ENCODE peak calls at places on chromosomes 12 and 14, in eight cellular contexts. Z is HepG2, J is K562, U is HCT116, B is IMR-90, X is hepatocyte, L is fibroblast of lung, K is PC-9. H is an unnamed sample.

GRCh38 chr12:82862069-82862841 is 175.5 kb downstream of the TMTC2 start:
- DNase-seq in X (no peak), Z (no peak), J (no peak), L (peak; percentile 63), U (no peak), K (no peak), B (peak; percentile 2), H (no peak)

GRCh38 chr12:38324896-38325295 is 8.3 kb downstream of the ALG10B start:
- DNase-seq in X (no peak), B (no peak), L (peak; percentile 5), Z (no peak), J (no peak), K (no peak), U (no peak), H (no peak)

GRCh38 chr12:14443531-14443930 is 78.0 kb downstream of the ATF7IP start:
- DNase-seq in X (no peak), L (no peak), K (no peak), J (no peak), U (no peak), Z (no peak), B (peak; percentile 14), H (no peak)

GRCh38 chr12:122729583-122730214 is 945 bp downstream of the HCAR1 start:
- DNase-seq in K (no peak), J (no peak), B (no peak), Z (no peak), X (no peak), U (no peak), L (no peak), H (no peak)

GRCh38 chr14:39988939-39989338 is 556.7 kb upstream of the FBXO33 start:
- DNase-seq in U (peak; percentile 43), L (peak; percentile 55), J (no peak), K (peak; percentile 35), Z (peak; percentile 64), X (peak; percentile 71), B (no peak), H (peak; percentile 76)

GRCh38 chr12:50103767-50104321 is at the start of gene GPD1:
- DNase-seq in B (peak; percentile 28), J (peak; percentile 84), U (peak; percentile 16), K (no peak), X (peak; percentile 92), L (peak; percentile 53), Z (peak; percentile 67), H (peak; percentile 73)

GRCh38 chr14:70641548-70642312 is at the start of gene TTC9:
- DNase-seq in Z (no peak), K (no peak), U (no peak), L (no peak), B (no peak), X (peak; percentile 58), J (peak; percentile 51), H (peak; percentile 75)

GRCh38 chr12:67541625-67541991 is 106.9 kb upstream of the DYRK2 start:
- DNase-seq in J (no peak), X (no peak), K (no peak), Z (no peak), U (no peak), B (no peak), L (no peak), H (no peak)

GRCh38 chr12:11891350-11892064 is 179.2 kb upstream of the BCL2L14 start:
- DNase-seq in J (no peak), B (no peak), K (no peak), X (no peak), U (no peak), Z (no peak), L (no peak), H (no peak)

GRCh38 chr12:30021046-30021833 is 237.5 kb upstream of the TMTC1 start:
- DNase-seq in X (peak; percentile 48), U (no peak), J (no peak), Z (no peak), B (peak; percentile 37), K (no peak), L (peak; percentile 10), H (no peak)

GRCh38 chr12:12622418-12622817 is 10.7 kb downstream of the CREBL2 start:
- DNase-seq in Z (no peak), U (no peak), L (no peak), X (no peak), B (no peak), J (no peak), K (no peak), H (no peak)

GRCh38 chr14:23153891-23154796 is 29.3 kb downstream of the SLC7A8 start:
- DNase-seq in J (peak; percentile 96), L (peak; percentile 54), U (peak; percentile 38), Z (no peak), B (no peak), K (no peak), X (peak; percentile 74), H (peak; percentile 87)

GRCh38 chr12:60197589-60197988 is 601.8 kb downstream of the SLC16A7 start:
- DNase-seq in K (no peak), B (peak; percentile 77), U (no peak), L (peak; percentile 44), J (no peak), Z (no peak), X (no peak), H (no peak)

GRCh38 chr14:54356172-54356571 is 40.6 kb upstream of the CDKN3 start:
- DNase-seq in L (no peak), U (no peak), B (peak; percentile 64), X (no peak), K (no peak), Z (peak; percentile 58), J (no peak), H (no peak)

GRCh38 chr12:57176139-57176477 is 28.7 kb upstream of the LRP1-AS start:
- DNase-seq in L (no peak), U (no peak), X (no peak), J (no peak), K (no peak), B (no peak), Z (no peak), H (no peak)
- H4K20me1 ChIP-seq in L (no peaks in the 10 kb centered on the region), U (no peaks in the 10 kb centered on the region), X (no peaks in the 10 kb centered on the region), J (peaks cover 11% of the 10 kb centered on the region), K (peaks cover 3% of the 10 kb centered on the region), B (peaks cover 40% of the 10 kb centered on the region), Z (no peaks in the 10 kb centered on the region), H (peaks cover 8% of the 10 kb centered on the region)

GRCh38 chr12:3135522-3136461 is 58.6 kb downstream of the TSPAN9 start:
- DNase-seq in X (peak; percentile 80), U (peak; percentile 61), J (peak; percentile 73), K (peak; percentile 62), Z (peak; percentile 73), L (peak; percentile 63), B (peak; percentile 80), H (peak; percentile 91)

GRCh38 chr12:3132636-3133409 is 55.6 kb downstream of the TSPAN9 start:
- DNase-seq in K (no peak), Z (no peak), L (peak; percentile 54), X (peak; percentile 59), B (peak; percentile 72), J (no peak), U (no peak), H (peak; percentile 68)

GRCh38 chr12:3134126-3134525 is 56.9 kb downstream of the TSPAN9 start:
- DNase-seq in X (no peak), B (no peak), L (no peak), K (no peak), J (no peak), Z (no peak), U (no peak), H (no peak)

GRCh38 chr12:3133410-3133793 is 56.2 kb downstream of the TSPAN9 start:
- DNase-seq in B (peak; percentile 30), K (no peak), U (no peak), L (no peak), X (no peak), Z (no peak), J (no peak), H (no peak)

DNA sequence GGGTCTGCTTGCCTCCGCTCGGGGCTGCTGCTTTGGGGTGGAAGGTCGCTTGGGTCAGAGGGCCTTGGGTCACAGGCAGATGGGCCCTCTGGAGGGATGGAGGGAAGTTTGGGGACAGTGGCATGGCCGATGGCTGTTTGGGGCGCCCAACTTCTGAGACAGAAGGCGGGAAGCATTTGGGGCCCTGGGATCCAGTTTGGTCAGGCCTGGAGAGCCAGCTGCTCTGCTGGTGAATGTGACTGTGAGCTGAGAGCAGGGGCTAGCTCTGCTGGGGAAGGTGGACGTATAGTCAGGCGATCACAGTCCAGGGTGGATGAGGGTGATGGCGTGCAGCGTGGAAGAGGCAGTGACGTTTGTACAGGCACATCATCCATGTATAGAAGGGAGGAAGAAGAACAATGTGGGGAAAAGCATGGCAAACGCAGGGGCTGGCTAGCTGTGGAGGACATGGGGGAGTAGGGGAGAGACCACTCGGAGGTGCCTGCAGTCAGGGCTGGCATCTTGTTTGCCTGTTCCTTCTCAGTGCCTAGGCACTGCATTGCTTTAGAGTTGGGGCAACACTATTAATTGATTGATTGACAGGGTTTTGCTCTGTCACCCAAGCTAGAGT is 57.5 kb downstream of the TSPAN9 start:
- DNase-seq in J (no peak), Z (no peak), B (no peak), L (no peak), K (no peak), U (no peak), X (no peak), H (no peak)
- H3K4me1 ChIP-seq in J (no peaks in the 10 kb centered on the region), Z (peaks cover 7% of the 10 kb centered on the region), B (peaks cover 21% of the 10 kb centered on the region), L (peaks cover 4% of the 10 kb centered on the region), K (no peaks in the 10 kb centered on the region), U (peaks cover 4% of the 10 kb centered on the region), X (peaks cover 16% of the 10 kb centered on the region), H (peaks cover 24% of the 10 kb centered on the region)

GRCh38 chr12:58532855-58533608 is 387.3 kb downstream of the LRIG3 start:
- DNase-seq in U (no peak), K (no peak), J (no peak), Z (no peak), L (no peak), B (no peak), X (no peak), H (no peak)

GRCh38 chr12:58528266-58528665 is 392.0 kb downstream of the LRIG3 start:
- DNase-seq in Z (no peak), J (no peak), U (no peak), L (peak; percentile 53), B (no peak), K (no peak), X (no peak), H (no peak)

GRCh38 chr12:58530421-58531067 is 389.8 kb downstream of the LRIG3 start:
- DNase-seq in X (no peak), B (peak; percentile 92), L (peak; percentile 95), J (no peak), Z (no peak), K (no peak), U (no peak), H (no peak)

GRCh38 chr12:58529897-58530296 is 390.4 kb downstream of the LRIG3 start:
- DNase-seq in B (peak; percentile 97), L (peak; percentile 99), K (no peak), U (no peak), J (no peak), Z (no peak), X (peak; percentile 15), H (no peak)

GRCh38 chr12:58529114-58529665 is 391.1 kb downstream of the LRIG3 start:
- DNase-seq in B (peak; percentile 86), K (no peak), X (no peak), U (no peak), Z (no peak), J (no peak), L (peak; percentile 87), H (no peak)
- H3K27ac ChIP-seq in B (peak overlapping the region; percentile 97), K (no peak overlapping the region), X (no peak overlapping the region), U (no peak overlapping the region), Z (no peak overlapping the region), J (no peak overlapping the region), L (peak overlapping the region; percentile 80), H (no peak overlapping the region)

DNA sequence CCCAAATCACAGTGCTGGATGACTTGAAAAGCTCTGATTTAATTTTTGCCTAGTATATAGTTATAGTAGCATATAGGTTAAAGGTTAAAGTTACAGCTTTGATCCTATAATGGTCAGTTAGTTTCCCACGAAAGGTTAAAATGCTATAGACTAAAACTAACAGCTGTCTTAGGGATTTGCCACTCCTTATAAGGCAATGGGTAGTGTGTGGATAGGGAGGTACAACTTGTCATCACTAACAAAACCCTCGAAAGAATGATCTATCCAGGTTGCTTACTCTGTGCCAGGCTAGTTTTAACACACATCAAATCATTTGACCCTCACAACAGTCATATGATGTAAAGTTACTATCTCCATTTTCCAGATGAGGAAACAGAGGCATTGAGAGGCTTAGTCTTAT is 11.7 kb downstream of the RCOR1 start:
- DNase-seq in X (no peak), Z (no peak), K (no peak), U (no peak), J (no peak), B (no peak), L (no peak), H (no peak)
- H4K20me1 ChIP-seq in X (peaks cover 98% of the 10 kb centered on the region), Z (peaks cover 45% of the 10 kb centered on the region), K (peaks cover 77% of the 10 kb centered on the region), U (peaks cover 16% of the 10 kb centered on the region), J (peaks cover 43% of the 10 kb centered on the region), B (peaks cover 72% of the 10 kb centered on the region), L (no peaks in the 10 kb centered on the region), H (peaks cover 62% of the 10 kb centered on the region)